ENCODE peak calls at places on chromosome 11, in nine cellular contexts. H, E, U, K, Q, I, B, A and L are unnamed samples.

GRCh38 chr11:128940156-128940555 is 2.5 kb downstream of the TP53AIP1 start:
- DNase-seq in H (no peak), E (no peak), U (no peak), K (no peak), Q (no peak), I (no peak), B (no peak), A (peak; percentile 68), L (no peak)

GRCh38 chr11:121244861-121245260 is 47.7 kb upstream of the SC5D start:
- DNase-seq in H (no peak), E (no peak), U (no peak), K (no peak), Q (no peak), I (no peak), B (no peak), A (no peak), L (no peak)

GRCh38 chr11:126637800-126638175 is 282.3 kb downstream of the ST3GAL4 start:
- DNase-seq in H (no peak), E (no peak), U (no peak), K (no peak), Q (no peak), I (no peak), B (peak; percentile 87), A (no peak), L (no peak)

GRCh38 chr11:130571947-130572584 is 123.6 kb downstream of the ADAMTS15 start:
- DNase-seq in H (no peak), E (no peak), U (no peak), K (no peak), Q (no peak), I (no peak), B (no peak), A (no peak), L (no peak)

GRCh38 chr11:76159983-76160661 is 46.2 kb downstream of the WNT11 start:
- DNase-seq in H (no peak), E (no peak), U (no peak), K (no peak), Q (no peak), I (no peak), B (no peak), A (no peak), L (no peak)

GRCh38 chr11:86644291-86644690 is 28.1 kb downstream of the ME3 start:
- DNase-seq in H (peak; percentile 41), E (no peak), U (no peak), K (no peak), Q (no peak), I (no peak), B (peak; percentile 25), A (peak; percentile 39), L (no peak)

GRCh38 chr11:75155570-75156422 is 4.9 kb downstream of the SLCO2B1 start:
- DNase-seq in H (no peak), E (no peak), U (no peak), K (no peak), Q (no peak), I (no peak), B (no peak), A (no peak), L (no peak)

GRCh38 chr11:125055107-125055715 is 7.9 kb upstream of the SLC37A2 start:
- DNase-seq in H (no peak), E (no peak), U (no peak), K (no peak), Q (no peak), I (no peak), B (no peak), A (peak; percentile 44), L (no peak)

GRCh38 chr11:12223771-12224536 is 113.6 kb downstream of the MICAL2 start:
- DNase-seq in H (no peak), E (no peak), U (peak; percentile 70), K (no peak), Q (no peak), I (no peak), B (no peak), A (peak; percentile 77), L (no peak)

GRCh38 chr11:94722735-94723134 is 45.4 kb upstream of the AMOTL1 start:
- DNase-seq in H (no peak), E (no peak), U (no peak), K (no peak), Q (no peak), I (no peak), B (no peak), A (peak; percentile 52), L (no peak)

GRCh38 chr11:44596541-44597276 is 31.2 kb downstream of the CD82 start:
- DNase-seq in H (no peak), E (no peak), U (no peak), K (no peak), Q (no peak), I (no peak), B (no peak), A (peak; percentile 28), L (no peak)

GRCh38 chr11:18737642-18738041 is 11.7 kb upstream of the IGSF22 start:
- DNase-seq in H (no peak), E (no peak), U (no peak), K (no peak), Q (no peak), I (no peak), B (no peak), A (no peak), L (no peak)

GRCh38 chr11:116239247-116239646 is 533.5 kb downstream of the BUD13 start:
- DNase-seq in H (no peak), E (no peak), U (no peak), K (no peak), Q (no peak), I (no peak), B (no peak), A (no peak), L (no peak)

GRCh38 chr11:129699711-129700304 is 115.8 kb upstream of the TMEM45B start:
- DNase-seq in H (no peak), E (no peak), U (no peak), K (no peak), Q (no peak), I (no peak), B (no peak), A (peak; percentile 21), L (no peak)

GRCh38 chr11:119014209-119014924 is 3.8 kb downstream of the RPS25 start:
- DNase-seq in H (no peak), E (no peak), U (no peak), K (no peak), Q (no peak), I (no peak), B (no peak), A (no peak), L (no peak)